ENCODE peak calls at places on chromosomes 3 and 15, in seven cellular contexts. B is neuronal stem cell, M is mesenchymal stem cell, D is A549, Y is HepG2, K is OCI-LY7, N is hepatocyte. L is an unnamed sample.

GRCh38 chr3:118057086-118057485 is 977.6 kb downstream of the IGSF11 start:
- DNase-seq in B (no peak), M (no peak), D (no peak), Y (no peak), K (no peak), N (no peak), L (no peak)

GRCh38 chr3:30643763-30644462 is 37.5 kb downstream of the TGFBR2 start:
- DNase-seq in B (no peak), M (no peak), D (no peak), Y (no peak), K (peak), N (no peak), L (no peak)

GRCh38 chr15:75352186-75352585 is 5.3 kb downstream of the NEIL1 start:
- DNase-seq in B (no peak), M (no peak), D (no peak), Y (no peak), K (no peak), N (no peak), L (no peak)

GRCh38 chr3:149020196-149020838 is 29.0 kb downstream of the GYG1 start:
- DNase-seq in B (no peak), M (no peak), D (no peak), Y (no peak), K (no peak), N (no peak), L (peak)

GRCh38 chr15:75065851-75066509 is 42.6 kb downstream of the PPCDC start:
- DNase-seq in B (no peak), M (no peak), D (no peak), Y (peak), K (no peak), N (no peak), L (peak)

GRCh38 chr3:30349507-30349906 is 256.9 kb upstream of the TGFBR2 start:
- DNase-seq in B (no peak), M (no peak), D (no peak), Y (peak), K (no peak), N (no peak), L (no peak)

GRCh38 chr3:52299247-52299657 is 11.6 kb downstream of the GLYCTK start:
- DNase-seq in B (no peak), M (no peak), D (no peak), Y (no peak), K (no peak), N (no peak), L (no peak)

GRCh38 chr3:73513260-73513659 is 111.5 kb downstream of the PDZRN3 start:
- DNase-seq in B (no peak), M (no peak), D (no peak), Y (peak), K (no peak), N (peak), L (no peak)

GRCh38 chr3:153667341-153667740 is 453.8 kb upstream of the ARHGEF26 start:
- DNase-seq in B (no peak), M (peak), D (no peak), Y (no peak), K (no peak), N (peak), L (peak)

GRCh38 chr3:82031576-82031975 is 270.1 kb upstream of the GBE1 start:
- DNase-seq in B (no peak), M (no peak), D (no peak), Y (no peak), K (no peak), N (no peak), L (no peak)

GRCh38 chr3:142987707-142988106 is 13.7 kb upstream of the U2SURP start:
- DNase-seq in B (no peak), M (peak), D (no peak), Y (no peak), K (no peak), N (peak), L (no peak)

GRCh38 chr3:60048447-60048848 is 998.6 kb upstream of the CFAP20DC start:
- DNase-seq in B (no peak), M (no peak), D (no peak), Y (no peak), K (no peak), N (no peak), L (no peak)

GRCh38 chr3:119148493-119149180 is 2.7 kb downstream of the TEX55 start:
- DNase-seq in B (no peak), M (peak), D (no peak), Y (no peak), K (no peak), N (no peak), L (peak)

GRCh38 chr15:75449585-75450306 is 1.7 kb downstream of the SIN3A start:
- DNase-seq in B (no peak), M (no peak), D (no peak), Y (no peak), K (no peak), N (no peak), L (no peak)

GRCh38 chr3:68088216-68088615 is 433.8 kb upstream of the SUCLG2 start:
- DNase-seq in B (no peak), M (no peak), D (no peak), Y (no peak), K (no peak), N (no peak), L (no peak)

GRCh38 chr15:95017950-95018349 is 786.6 kb downstream of the MCTP2 start:
- DNase-seq in B (no peak), M (peak), D (no peak), Y (no peak), K (no peak), N (peak), L (no peak)

GRCh38 chr3:159548675-159549335 is 439.8 kb upstream of the IL12A start:
- DNase-seq in B (no peak), M (no peak), D (no peak), Y (no peak), K (no peak), N (no peak), L (peak)

GRCh38 chr3:196634224-196634623 is 5.3 kb upstream of the NRROS start:
- DNase-seq in B (no peak), M (no peak), D (no peak), Y (no peak), K (peak), N (no peak), L (no peak)

GRCh38 chr15:27714675-27715074 is 384.4 kb downstream of the OCA2 start:
- DNase-seq in B (no peak), M (no peak), D (no peak), Y (no peak), K (no peak), N (no peak), L (no peak)

GRCh38 chr3:159113476-159113875 is 311.6 kb downstream of the MFSD1 start:
- DNase-seq in B (no peak), M (no peak), D (no peak), Y (no peak), K (no peak), N (no peak), L (no peak)

GRCh38 chr3:71973337-71974030 is 188.5 kb upstream of the PROK2 start:
- DNase-seq in B (no peak), M (no peak), D (no peak), Y (no peak), K (no peak), N (no peak), L (no peak)

GRCh38 chr3:149460123-149460522 is 14.4 kb upstream of the TM4SF4 start:
- DNase-seq in B (no peak), M (no peak), D (no peak), Y (no peak), K (no peak), N (no peak), L (peak)

GRCh38 chr15:44215594-44215993 is 20.5 kb upstream of the FRMD5 start:
- DNase-seq in B (no peak), M (peak), D (peak), Y (peak), K (no peak), N (no peak), L (peak)

GRCh38 chr3:196186661-196187573 is 24.3 kb downstream of the ZDHHC19 start:
- DNase-seq in B (peak), M (no peak), D (no peak), Y (no peak), K (peak), N (no peak), L (no peak)

GRCh38 chr15:68781209-68781608 is 39.5 kb downstream of the ANP32A start:
- DNase-seq in B (no peak), M (no peak), D (no peak), Y (no peak), K (no peak), N (no peak), L (no peak)

GRCh38 chr3:55885721-55886120 is 398.6 kb upstream of the WNT5A start:
- DNase-seq in B (no peak), M (peak), D (no peak), Y (no peak), K (no peak), N (peak), L (peak)

GRCh38 chr3:106392905-106393304 is 524.1 kb upstream of the CBLB start:
- DNase-seq in B (no peak), M (peak), D (no peak), Y (no peak), K (no peak), N (no peak), L (peak)

GRCh38 chr15:31270767-31271166 is 55.9 kb upstream of the KLF13 start:
- DNase-seq in B (peak), M (no peak), D (no peak), Y (no peak), K (peak), N (no peak), L (no peak)

GRCh38 chr3:79538-79937 is 117.0 kb upstream of the CHL1 start:
- DNase-seq in B (no peak), M (no peak), D (no peak), Y (no peak), K (no peak), N (no peak), L (no peak)

GRCh38 chr15:60038111-60038521 is 34.0 kb downstream of the FOXB1 start:
- DNase-seq in B (no peak), M (no peak), D (no peak), Y (no peak), K (no peak), N (peak), L (no peak)

GRCh38 chr15:63983071-63983711 is 63.1 kb downstream of the DAPK2 start:
- DNase-seq in B (peak), M (no peak), D (no peak), Y (no peak), K (peak), N (no peak), L (no peak)

GRCh38 chr15:29124581-29125381 is 144.8 kb downstream of the NSMCE3 start:
- DNase-seq in B (no peak), M (no peak), D (no peak), Y (no peak), K (no peak), N (no peak), L (peak)

GRCh38 chr3:156816794-156817741 is 9.1 kb upstream of the LEKR1 start:
- DNase-seq in B (peak), M (peak), D (peak), Y (no peak), K (peak), N (peak), L (peak)

GRCh38 chr3:8847317-8847716 is 77.9 kb upstream of the OXTR start:
- DNase-seq in B (no peak), M (no peak), D (no peak), Y (no peak), K (no peak), N (no peak), L (no peak)

GRCh38 chr3:36700537-36701248 is 63.7 kb downstream of the DCLK3 start:
- DNase-seq in B (peak), M (peak), D (peak), Y (peak), K (peak), N (peak), L (peak)

GRCh38 chr3:76044601-76045600 is 259.6 kb upstream of the ZNF717 start:
- DNase-seq in B (peak), M (peak), D (no peak), Y (no peak), K (peak), N (peak), L (no peak)

GRCh38 chr3:167350245-167350862 is 29.7 kb downstream of the ZBBX start:
- DNase-seq in B (peak), M (peak), D (peak), Y (peak), K (peak), N (peak), L (peak)

GRCh38 chr3:45465192-45465591 is 76.8 kb downstream of the LARS2 start:
- DNase-seq in B (no peak), M (no peak), D (no peak), Y (no peak), K (no peak), N (no peak), L (no peak)

GRCh38 chr3:14358426-14359211 is 43.8 kb upstream of the SLC6A6 start:
- DNase-seq in B (no peak), M (peak), D (no peak), Y (no peak), K (no peak), N (peak), L (peak)
- H3K4me3 ChIP-seq in B (no peak), M (no peak), D (no peak), Y (no peak), K (no peak), N (no peak), L (no peak)

DNA sequence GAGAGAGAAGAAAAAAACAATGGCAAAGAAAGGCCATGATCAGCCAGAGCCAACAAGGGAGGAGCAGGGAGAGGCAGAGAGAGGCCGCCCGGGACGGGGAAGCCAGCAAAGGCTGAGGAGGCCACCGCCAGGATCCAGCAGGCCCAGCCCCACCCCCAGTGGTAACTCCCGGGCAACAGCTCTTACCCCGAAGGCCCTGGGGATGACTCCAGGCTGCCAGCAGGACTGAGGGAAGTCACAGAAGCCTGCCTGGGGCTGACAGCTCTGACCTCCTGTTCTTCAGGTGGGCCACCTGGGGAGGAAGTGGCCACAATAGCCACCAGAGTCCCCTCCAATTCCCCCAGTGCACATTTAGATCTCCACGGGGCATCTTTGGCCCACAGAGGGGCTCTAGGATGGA is 184.3 kb upstream of the LINGO1 start:
- DNase-seq in B (no peak), M (no peak), D (no peak), Y (no peak), K (no peak), N (no peak), L (no peak)
- H3K4me2 ChIP-seq in B (no peak), M (no peak), D (no peak), Y (no peak), K (no peak), N (no peak), L (no peak)

GRCh38 chr15:62942411-62942810 is 100.1 kb upstream of the TPM1 start:
- DNase-seq in B (no peak), M (no peak), D (no peak), Y (no peak), K (no peak), N (no peak), L (no peak)

GRCh38 chr15:62940755-62941361 is 101.7 kb upstream of the TPM1 start:
- DNase-seq in B (no peak), M (peak), D (peak), Y (no peak), K (no peak), N (peak), L (peak)

GRCh38 chr15:62941719-62942118 is 100.8 kb upstream of the TPM1 start:
- DNase-seq in B (no peak), M (peak), D (no peak), Y (no peak), K (no peak), N (no peak), L (no peak)

GRCh38 chr15:62938825-62939224 is 103.7 kb upstream of the TPM1 start:
- DNase-seq in B (no peak), M (no peak), D (no peak), Y (no peak), K (no peak), N (no peak), L (no peak)

GRCh38 chr15:62940359-62940754 is 102.2 kb upstream of the TPM1 start:
- DNase-seq in B (no peak), M (no peak), D (peak), Y (no peak), K (no peak), N (no peak), L (no peak)
- H3K4me3 ChIP-seq in B (no peak), M (no peak), D (no peak), Y (no peak), K (no peak), N (no peak), L (no peak)

GRCh38 chr15:81516461-81516860 is 142.4 kb upstream of the TMC3 start:
- DNase-seq in B (no peak), M (no peak), D (no peak), Y (no peak), K (no peak), N (no peak), L (peak)
- H3K4me2 ChIP-seq in B (no peak), M (no peak), D (no peak), Y (no peak), K (no peak), N (no peak), L (peak)

L was measured in astrocyte.